ENCODE peak calls at places on chromosomes 11 and 22, in six cellular contexts. G, T, E, Y, V and N are unnamed samples.

GRCh38 chr22:43411981-43412807 is at the start of gene MPPED1:
- DNase-seq in G (no peak), T (no peak), E (no peak), Y (no peak), V (no peak), N (no peak)

GRCh38 chr11:75200051-75200450 is 40.5 kb upstream of the TPBGL start:
- DNase-seq in G (no peak), T (no peak), E (no peak), Y (no peak), V (no peak), N (no peak)

GRCh38 chr22:32080904-32081303 is 37.8 kb downstream of the SLC5A1 start:
- DNase-seq in G (no peak), T (peak), E (no peak), Y (peak), V (peak), N (no peak)

GRCh38 chr11:119671561-119672015 is 57.4 kb downstream of the NECTIN1 start:
- DNase-seq in G (no peak), T (no peak), E (no peak), Y (peak), V (no peak), N (no peak)

GRCh38 chr22:45164217-45165123 is 745 bp downstream of the NUP50 start:
- DNase-seq in G (peak), T (no peak), E (no peak), Y (no peak), V (peak), N (no peak)

GRCh38 chr11:34936945-34937344 is 20.5 kb downstream of the PDHX start:
- DNase-seq in G (no peak), T (no peak), E (no peak), Y (no peak), V (no peak), N (no peak)

GRCh38 chr11:33919645-33920044 is 27.8 kb upstream of the LMO2 start:
- DNase-seq in G (no peak), T (no peak), E (no peak), Y (no peak), V (no peak), N (no peak)

GRCh38 chr11:64745219-64745522 is 1.2 kb upstream of the RASGRP2 start:
- DNase-seq in G (peak), T (no peak), E (peak), Y (no peak), V (peak), N (no peak)

GRCh38 chr22:29130490-29130889 is 57.7 kb downstream of the KREMEN1 start:
- DNase-seq in G (no peak), T (no peak), E (peak), Y (no peak), V (no peak), N (no peak)

GRCh38 chr11:37320921-37321320 is 722.9 kb upstream of the RAG2 start:
- DNase-seq in G (no peak), T (no peak), E (no peak), Y (peak), V (no peak), N (no peak)

GRCh38 chr11:122210378-122210995 is 94.5 kb upstream of the BLID start:
- DNase-seq in G (no peak), T (no peak), E (no peak), Y (no peak), V (peak), N (no peak)

GRCh38 chr11:46362146-46363030 is 15.1 kb downstream of the DGKZ start:
- DNase-seq in G (no peak), T (no peak), E (no peak), Y (no peak), V (no peak), N (no peak)

GRCh38 chr11:23605001-23605400 is 744.7 kb upstream of the CCDC179 start:
- DNase-seq in G (no peak), T (no peak), E (no peak), Y (no peak), V (no peak), N (no peak)

GRCh38 chr11:70510571-70510970 is 112.2 kb downstream of the CTTN start:
- DNase-seq in G (no peak), T (no peak), E (no peak), Y (no peak), V (no peak), N (no peak)

GRCh38 chr11:34264266-34265110 is 93.3 kb downstream of the ABTB2 start:
- DNase-seq in G (no peak), T (no peak), E (no peak), Y (no peak), V (no peak), N (no peak)

GRCh38 chr22:35066768-35067167 is 810 bp downstream of the ISX start:
- DNase-seq in G (no peak), T (no peak), E (peak), Y (no peak), V (peak), N (no peak)

GRCh38 chr11:981764-982163 is 54.8 kb downstream of the MUC6 start:
- DNase-seq in G (no peak), T (no peak), E (no peak), Y (no peak), V (no peak), N (no peak)

GRCh38 chr11:68135161-68135560 is 14.0 kb upstream of the CHKA start:
- DNase-seq in G (no peak), T (no peak), E (no peak), Y (no peak), V (no peak), N (peak)

GRCh38 chr11:86978756-86979608 is 23.8 kb upstream of the FZD4 start:
- DNase-seq in G (no peak), T (no peak), E (no peak), Y (peak), V (peak), N (no peak)

GRCh38 chr11:61075891-61076290 is 26.4 kb upstream of the CD5 start:
- DNase-seq in G (no peak), T (no peak), E (peak), Y (peak), V (no peak), N (no peak)

GRCh38 chr11:126772267-126772666 is 228.3 kb downstream of the KIRREL3 start:
- DNase-seq in G (no peak), T (no peak), E (no peak), Y (no peak), V (no peak), N (no peak)

GRCh38 chr11:76209956-76210885 is 3.9 kb upstream of the WNT11 start:
- DNase-seq in G (peak), T (no peak), E (peak), Y (peak), V (peak), N (no peak)

GRCh38 chr11:102177126-102177525 is 66.9 kb downstream of the YAP1 start:
- DNase-seq in G (no peak), T (no peak), E (no peak), Y (no peak), V (no peak), N (no peak)

GRCh38 chr11:102172127-102172848 is 62.0 kb downstream of the YAP1 start:
- DNase-seq in G (no peak), T (no peak), E (no peak), Y (peak), V (no peak), N (no peak)

GRCh38 chr11:102179366-102179765 is 69.1 kb downstream of the YAP1 start:
- DNase-seq in G (no peak), T (peak), E (no peak), Y (no peak), V (no peak), N (no peak)

DNA sequence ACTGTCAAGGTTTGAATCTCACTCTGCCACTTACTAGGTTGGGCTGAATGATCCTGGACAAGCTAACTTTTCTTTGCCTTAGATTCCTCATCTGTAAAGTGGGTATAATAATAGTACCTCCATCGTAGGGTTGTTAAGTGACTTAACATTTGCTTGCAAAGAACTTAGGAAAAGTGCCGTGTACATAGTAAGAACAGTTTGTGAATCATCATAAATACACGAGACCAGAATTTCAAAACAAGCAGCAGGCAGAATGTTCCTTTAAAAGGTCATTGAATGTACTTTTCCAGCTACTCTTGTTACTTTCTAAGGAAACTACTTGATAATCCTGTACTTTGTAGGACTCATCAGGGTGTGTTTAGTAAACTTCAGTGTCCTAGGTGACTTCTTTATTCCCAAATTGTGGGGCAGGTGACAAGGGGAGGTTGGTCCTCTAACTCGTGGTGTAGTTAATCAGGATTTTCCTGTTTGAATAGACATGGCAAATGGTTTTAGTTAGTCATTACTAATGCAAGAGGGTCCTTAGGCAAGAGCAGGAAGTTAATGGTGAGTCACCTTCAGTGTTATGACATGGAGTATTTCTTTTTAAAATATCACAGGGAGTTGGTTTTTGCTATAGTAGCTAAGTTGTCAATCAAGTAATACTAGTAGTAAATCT is 67.9 kb downstream of the YAP1 start:
- DNase-seq in G (no peak), T (no peak), E (no peak), Y (peak), V (peak), N (no peak)
- H3K4me3 ChIP-seq in G (no peak), T (no peak), E (no peak), Y (no peak), V (no peak), N (peak)

GRCh38 chr11:115930886-115931537 is 426.8 kb upstream of the CADM1 start:
- DNase-seq in G (no peak), T (no peak), E (no peak), Y (no peak), V (no peak), N (no peak)

GRCh38 chr11:115931684-115932083 is 427.5 kb upstream of the CADM1 start:
- DNase-seq in G (no peak), T (no peak), E (no peak), Y (no peak), V (no peak), N (no peak)

GRCh38 chr11:115929618-115930129 is 425.5 kb upstream of the CADM1 start:
- DNase-seq in G (no peak), T (no peak), E (no peak), Y (no peak), V (no peak), N (no peak)

GRCh38 chr11:115928811-115929210 is 424.6 kb upstream of the CADM1 start:
- DNase-seq in G (no peak), T (no peak), E (no peak), Y (no peak), V (no peak), N (no peak)

GRCh38 chr11:115930276-115930675 is 426.1 kb upstream of the CADM1 start:
- DNase-seq in G (no peak), T (no peak), E (no peak), Y (no peak), V (no peak), N (no peak)
- H3K4me3 ChIP-seq in G (no peak), T (no peak), E (no peak), Y (no peak), V (no peak), N (no peak)

GRCh38 chr11:8728566-8728965 is 46.0 kb downstream of the RPL27A start:
- DNase-seq in G (no peak), T (no peak), E (no peak), Y (peak), V (no peak), N (no peak)
- H3K4me3 ChIP-seq in G (no peak), T (no peak), E (no peak), Y (no peak), V (no peak), N (no peak)

GRCh38 chr11:117039897-117040296 is 58.3 kb downstream of the SIK3 start:
- DNase-seq in G (no peak), T (no peak), E (no peak), Y (no peak), V (no peak), N (no peak)

GRCh38 chr11:117045956-117046355 is 52.3 kb downstream of the SIK3 start:
- DNase-seq in G (no peak), T (no peak), E (no peak), Y (no peak), V (no peak), N (no peak)

GRCh38 chr11:117042689-117043088 is 55.5 kb downstream of the SIK3 start:
- DNase-seq in G (no peak), T (no peak), E (no peak), Y (no peak), V (no peak), N (no peak)

GRCh38 chr11:117044287-117045035 is 53.8 kb downstream of the SIK3 start:
- DNase-seq in G (no peak), T (no peak), E (no peak), Y (no peak), V (no peak), N (no peak)

GRCh38 chr11:117045196-117045595 is 53.0 kb downstream of the SIK3 start:
- DNase-seq in G (no peak), T (no peak), E (no peak), Y (peak), V (peak), N (no peak)
- H3K4me3 ChIP-seq in G (no peak), T (no peak), E (no peak), Y (no peak), V (no peak), N (no peak)

GRCh38 chr11:44567876-44568256 is 2.4 kb downstream of the CD82 start:
- DNase-seq in G (no peak), T (no peak), E (no peak), Y (no peak), V (no peak), N (no peak)

GRCh38 chr11:44565008-44565745 is at the start of gene CD82:
- DNase-seq in G (peak), T (peak), E (peak), Y (peak), V (peak), N (peak)

GRCh38 chr11:44566952-44567875 is 1.8 kb downstream of the CD82 start:
- DNase-seq in G (no peak), T (no peak), E (no peak), Y (no peak), V (no peak), N (no peak)

GRCh38 chr11:44565746-44566558 is 489 bp downstream of the CD82 start:
- DNase-seq in G (no peak), T (no peak), E (no peak), Y (no peak), V (peak), N (no peak)

DNA sequence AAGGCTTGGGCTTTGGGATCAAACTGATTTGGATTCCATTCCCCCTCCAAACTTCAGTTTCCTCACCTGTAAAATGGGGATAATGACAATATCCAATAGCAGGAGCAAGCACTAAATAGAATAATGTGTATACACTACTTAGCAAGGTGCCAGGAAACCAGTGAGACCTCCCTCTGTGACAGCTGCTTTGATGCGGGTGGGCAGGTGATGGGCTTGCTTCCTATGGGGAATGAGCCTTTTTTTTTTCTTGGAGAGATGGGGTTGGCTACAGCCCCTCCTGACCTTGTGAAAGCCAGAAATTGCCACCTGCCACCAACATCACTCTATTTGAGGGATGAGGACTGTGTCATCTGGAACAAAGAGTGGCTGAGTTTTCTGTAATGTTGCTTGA is 1.1 kb downstream of the CD82 start:
- DNase-seq in G (no peak), T (no peak), E (no peak), Y (no peak), V (no peak), N (no peak)
- H3K4me3 ChIP-seq in G (no peak), T (no peak), E (peak), Y (peak), V (no peak), N (no peak)